ENCODE peak calls at places on chromosome 13, in five cellular contexts. T is ovary, R is K562, B is ascending aorta, Z is psoas muscle. L is an unnamed sample.

GRCh38 chr13:79988573-79988972 is 352.4 kb downstream of the SPRY2 start:
- DNase-seq in T (no peak), R (no peak), B (no peak), Z (no peak), L (no peak)

GRCh38 chr13:30905932-30906383 is at the start of gene MEDAG:
- DNase-seq in T (peak; percentile 89), R (no peak), B (peak; percentile 96), Z (peak; percentile 88), L (peak; percentile 47)

GRCh38 chr13:20901668-20902437 is 693 bp downstream of the XPO4 start:
- DNase-seq in T (peak; percentile 50), R (peak; percentile 16), B (no peak), Z (peak; percentile 40), L (peak; percentile 37)

GRCh38 chr13:29817604-29818378 is 32.6 kb downstream of the UBL3 start:
- DNase-seq in T (no peak), R (no peak), B (no peak), Z (no peak), L (no peak)

GRCh38 chr13:87536499-87536898 is 134.7 kb upstream of the SLITRK5 start:
- DNase-seq in T (no peak), R (no peak), B (no peak), Z (no peak), L (no peak)

GRCh38 chr13:98990701-98991100 is 12.8 kb upstream of the DOCK9 start:
- DNase-seq in T (no peak), R (no peak), B (no peak), Z (no peak), L (no peak)

GRCh38 chr13:75196112-75196855 is 285.7 kb downstream of the TBC1D4 start:
- DNase-seq in T (no peak), R (no peak), B (no peak), Z (no peak), L (no peak)

GRCh38 chr13:94343243-94343585 is 136.3 kb downstream of the DCT start:
- DNase-seq in T (no peak), R (no peak), B (peak; percentile 67), Z (no peak), L (no peak)

GRCh38 chr13:21675095-21676007 is 4.5 kb downstream of the FGF9 start:
- DNase-seq in T (no peak), R (no peak), B (no peak), Z (peak; percentile 43), L (peak; percentile 43)

GRCh38 chr13:97141564-97142005 is 80.5 kb upstream of the MBNL2 start:
- DNase-seq in T (no peak), R (peak; percentile 39), B (peak; percentile 66), Z (no peak), L (peak; percentile 62)

GRCh38 chr13:102392810-102393209 is 9.0 kb downstream of the FGF14 start:
- DNase-seq in T (no peak), R (no peak), B (no peak), Z (no peak), L (no peak)

GRCh38 chr13:33918199-33918932 is 100.4 kb downstream of the RFC3 start:
- DNase-seq in T (no peak), R (no peak), B (no peak), Z (peak; percentile 12), L (peak; percentile 39)

GRCh38 chr13:27131906-27132305 is 39.7 kb downstream of the USP12 start:
- DNase-seq in T (no peak), R (no peak), B (no peak), Z (no peak), L (no peak)

GRCh38 chr13:34179481-34179880 is 361.5 kb downstream of the RFC3 start:
- DNase-seq in T (no peak), R (no peak), B (no peak), Z (no peak), L (no peak)

GRCh38 chr13:45728759-45729158 is 26.6 kb downstream of the CBY2 start:
- DNase-seq in T (no peak), R (peak; percentile 24), B (no peak), Z (no peak), L (no peak)

GRCh38 chr13:106612688-106613087 is 44.8 kb upstream of the ARGLU1 start:
- DNase-seq in T (peak; percentile 89), R (no peak), B (no peak), Z (peak; percentile 74), L (no peak)

GRCh38 chr13:105971312-105971711 is 564.1 kb downstream of the EFNB2 start:
- DNase-seq in T (no peak), R (no peak), B (no peak), Z (no peak), L (no peak)

GRCh38 chr13:27791146-27791900 is 960 bp upstream of the GSX1 start:
- DNase-seq in T (no peak), R (no peak), B (no peak), Z (no peak), L (no peak)

GRCh38 chr13:109602356-109602755 is 184.0 kb downstream of the IRS2 start:
- DNase-seq in T (no peak), R (no peak), B (no peak), Z (no peak), L (no peak)

GRCh38 chr13:31797154-31797775 is 57.9 kb downstream of the RXFP2 start:
- DNase-seq in T (no peak), R (no peak), B (no peak), Z (no peak), L (no peak)

GRCh38 chr13:44252938-44253337 is 120.7 kb upstream of the SERP2 start:
- DNase-seq in T (no peak), R (no peak), B (no peak), Z (no peak), L (no peak)
- H3K27ac ChIP-seq in T (no peak overlapping the region), R (no peak overlapping the region), B (no peak overlapping the region), Z (no peak overlapping the region), L (no peak overlapping the region)

GRCh38 chr13:50401721-50402510 is 386.7 kb downstream of the KCNRG start:
- DNase-seq in T (no peak), R (no peak), B (no peak), Z (no peak), L (no peak)

GRCh38 chr13:50400930-50401553 is 385.8 kb downstream of the KCNRG start:
- DNase-seq in T (no peak), R (no peak), B (no peak), Z (no peak), L (no peak)

GRCh38 chr13:50403311-50403710 is 388.1 kb downstream of the KCNRG start:
- DNase-seq in T (no peak), R (no peak), B (no peak), Z (no peak), L (no peak)

GRCh38 chr13:50396001-50396400 is 380.8 kb downstream of the KCNRG start:
- DNase-seq in T (no peak), R (no peak), B (no peak), Z (no peak), L (no peak)

DNA sequence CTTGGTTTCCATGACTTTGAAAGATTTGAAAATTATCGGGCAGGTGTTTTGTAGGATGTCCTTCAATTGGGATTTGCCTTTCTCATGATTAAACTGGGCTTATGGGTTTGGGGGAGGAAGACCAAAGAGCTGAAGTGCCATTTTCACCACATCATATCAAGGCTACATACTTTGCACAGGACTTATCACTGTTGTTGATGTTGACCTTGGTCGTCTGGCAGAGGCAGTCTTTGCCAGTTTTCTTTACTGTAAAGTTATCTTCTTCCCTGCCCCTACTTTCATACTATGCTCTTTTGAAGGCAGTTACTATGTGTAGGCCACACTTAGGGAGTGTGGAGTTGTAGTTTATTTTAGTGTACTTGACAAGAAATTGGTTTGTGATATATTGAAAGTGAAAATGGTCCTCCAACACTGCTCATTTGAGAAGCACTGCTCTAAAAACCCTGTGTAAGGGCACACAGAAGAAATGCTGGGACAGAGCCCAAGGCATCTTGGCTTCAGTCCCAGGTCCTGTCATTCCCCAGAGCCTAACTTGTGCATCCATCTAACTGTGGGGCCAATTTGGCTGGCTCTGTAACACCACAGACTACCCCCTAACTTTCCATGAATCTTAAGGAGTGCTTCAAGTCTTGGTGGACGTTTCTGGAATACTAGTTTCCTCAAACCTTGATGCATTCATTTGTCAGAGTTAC is 384.9 kb downstream of the KCNRG start:
- DNase-seq in T (no peak), R (no peak), B (no peak), Z (peak; percentile 31), L (no peak)
- H3K4me3 ChIP-seq in T (no peak overlapping the region), R (no peak overlapping the region), B (no peak overlapping the region), Z (peak overlapping the region; percentile 44), L (no peak overlapping the region)

DNA sequence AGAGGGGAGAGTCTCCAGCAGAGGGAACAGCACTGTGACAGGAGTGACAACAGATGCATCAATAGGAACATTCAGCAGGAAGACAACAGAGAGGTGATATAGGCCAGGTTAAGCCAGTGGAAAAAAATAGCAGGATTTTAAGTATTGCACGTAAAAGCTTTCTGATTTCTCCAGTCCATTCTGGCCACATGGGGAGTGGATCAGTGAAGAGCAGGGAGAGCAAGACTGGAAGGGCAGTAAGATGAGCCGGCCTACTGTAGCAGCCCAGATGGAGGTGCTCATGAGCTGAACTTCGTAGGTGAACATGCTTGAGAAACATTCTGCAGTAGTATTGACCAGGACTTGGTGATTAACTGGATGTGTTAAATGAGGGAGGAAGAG is 1.7 kb downstream of the UTP14C start:
- DNase-seq in T (no peak), R (peak; percentile 15), B (no peak), Z (no peak), L (no peak)
- TF ChIP-seq CTCF in T (no peak), R (no peak), B (no peak), Z (no peak), L (no peak)

GRCh38 chr13:112741185-112741755 is 51.4 kb downstream of the ATP11A start:
- DNase-seq in T (no peak), R (no peak), B (no peak), Z (no peak), L (no peak)
- H3K27ac ChIP-seq in T (peak overlapping the region; percentile 60), R (peak overlapping the region; percentile 64), B (peak overlapping the region; percentile 40), Z (peak overlapping the region; percentile 75), L (peak overlapping the region; percentile 60)

DNA sequence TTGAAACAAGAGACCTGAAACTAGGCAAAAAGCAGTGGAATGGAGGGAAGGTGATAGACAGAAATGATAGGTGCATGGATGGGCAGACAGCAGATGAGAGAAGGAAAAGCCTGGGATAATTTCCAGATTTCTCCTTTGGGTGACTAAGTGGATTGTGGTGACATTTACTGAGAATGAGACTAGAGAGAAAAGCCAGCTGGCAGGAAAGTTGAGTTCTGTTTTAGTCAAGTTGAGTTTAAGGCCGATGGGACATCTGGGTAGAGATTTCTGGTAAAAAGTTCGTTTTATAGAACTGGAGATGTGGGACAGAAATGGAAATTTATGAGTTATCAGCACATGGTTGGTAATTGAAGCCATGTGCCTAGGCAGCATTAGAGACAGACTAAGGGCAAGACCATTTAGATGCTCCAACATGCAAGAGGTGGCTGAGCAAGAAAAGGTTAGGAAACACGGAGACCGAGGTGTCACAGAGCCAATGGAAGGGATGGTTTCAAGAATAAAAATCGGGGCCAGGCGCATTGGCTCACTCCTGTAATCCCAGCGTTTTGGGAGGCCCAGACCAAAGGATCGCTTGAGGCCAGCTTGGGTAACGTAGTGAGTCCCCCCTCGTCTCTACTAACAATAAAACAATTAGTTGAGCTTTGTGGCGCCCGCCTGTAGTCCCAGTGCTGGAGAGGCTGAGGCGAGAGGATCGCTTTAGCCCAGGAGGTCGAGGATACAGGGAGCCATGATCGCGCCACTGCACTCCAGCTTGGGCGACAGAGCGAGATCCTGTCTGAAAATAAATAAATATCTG is 9.6 kb upstream of the DGKH start:
- DNase-seq in T (no peak), R (no peak), B (no peak), Z (no peak), L (no peak)
- H3K4me3 ChIP-seq in T (no peak overlapping the region), R (no peak overlapping the region), B (peak overlapping the region; percentile 78), Z (peak overlapping the region; percentile 81), L (peak overlapping the region; percentile 63)

L was measured in left lung.